ENCODE peak calls at places on chromosomes 3 and 15, in six cellular contexts. E, X, R, O, H and G are unnamed samples.
A peak's percentile ranks its signal among the peaks of the same experiment; 100 is the strongest.

GRCh38 chr3:135513106-135514063 is 452.1 kb upstream of the PPP2R3A start:
- DNase-seq in H (peak; percentile 86), X (no peak), R (no peak), O (peak; percentile 3), E (no peak), G (no peak)

GRCh38 chr3:139607981-139608380 is 68.4 kb upstream of the RBP1 start:
- DNase-seq in E (no peak), H (no peak), O (no peak), R (no peak), X (peak; percentile 25), G (no peak)

GRCh38 chr3:55330355-55330754 is 156.8 kb downstream of the WNT5A start:
- DNase-seq in R (no peak), H (no peak), X (no peak), O (peak; percentile 46), E (no peak), G (no peak)

GRCh38 chr15:80105193-80105984 is 45.9 kb downstream of the ZFAND6 start:
- DNase-seq in H (no peak), O (no peak), E (no peak), X (no peak), R (no peak), G (no peak)

GRCh38 chr3:97827741-97828471 is 6.1 kb downstream of the CRYBG3 start:
- DNase-seq in H (peak; percentile 50), R (no peak), O (no peak), E (no peak), X (no peak), G (no peak)

GRCh38 chr3:197466586-197467399 is 89.0 kb downstream of the BDH1 start:
- DNase-seq in X (no peak), O (no peak), R (no peak), H (peak; percentile 78), E (no peak), G (no peak)

GRCh38 chr3:71688121-71688520 is 37.1 kb downstream of the EIF4E3 start:
- DNase-seq in R (no peak), X (no peak), H (no peak), E (no peak), O (no peak), G (no peak)

GRCh38 chr15:83379574-83379973 is 67.6 kb upstream of the SH3GL3 start:
- DNase-seq in X (no peak), O (no peak), E (no peak), H (no peak), R (no peak), G (no peak)

GRCh38 chr3:134658555-134658954 is 7.7 kb upstream of the KY start:
- DNase-seq in R (no peak), O (no peak), X (no peak), E (no peak), H (no peak), G (no peak)

GRCh38 chr15:44541282-44541958 is 4.5 kb downstream of the EIF3J start:
- DNase-seq in E (no peak), O (no peak), X (no peak), H (no peak), R (no peak), G (no peak)

GRCh38 chr3:50457988-50458387 is 45.4 kb downstream of the CACNA2D2 start:
- DNase-seq in O (no peak), E (no peak), X (no peak), H (no peak), R (no peak), G (no peak)

GRCh38 chr15:91116379-91117067 is 16.5 kb downstream of the SV2B start:
- DNase-seq in O (no peak), X (peak; percentile 90), H (peak; percentile 97), R (peak; percentile 38), E (peak; percentile 35), G (peak; percentile 36)

GRCh38 chr3:64595253-64595694 is 92.5 kb downstream of the ADAMTS9 start:
- DNase-seq in O (no peak), H (peak; percentile 13), E (no peak), X (no peak), R (no peak), G (no peak)

GRCh38 chr15:91291673-91292072 is 191.6 kb downstream of the SV2B start:
- DNase-seq in R (no peak), O (peak; percentile 15), H (no peak), X (no peak), E (no peak), G (no peak)

GRCh38 chr3:173617490-173617889 is 219.9 kb downstream of the NLGN1 start:
- DNase-seq in X (peak; percentile 63), H (no peak), O (no peak), R (peak; percentile 80), E (no peak), G (no peak)

GRCh38 chr3:183576487-183577107 is 21.1 kb upstream of the KLHL6 start:
- DNase-seq in E (no peak), O (peak; percentile 47), X (peak; percentile 62), R (no peak), H (no peak), G (no peak)

GRCh38 chr15:69758810-69759410 is 306.3 kb downstream of the RPLP1 start:
- DNase-seq in E (peak; percentile 37), R (no peak), O (no peak), X (no peak), H (peak; percentile 32), G (peak; percentile 40)